ENCODE peak calls at places on chromosomes 3 and 15, in eight cellular contexts. One of them, this sample, is unnamed.

GRCh38 chr3:188646592-188646991 is 492.6 kb downstream of the LPP start:
- DNase-seq in fibroblast of lung: peak; percentile 11
- DNase-seq in endodermal cell: no peak
- DNase-seq in adrenal gland: no peak
- DNase-seq in astrocyte: no peak
- DNase-seq in HL-60: peak; percentile 55
- DNase-seq in body of pancreas: no peak
- DNase-seq in coronary artery: no peak
- DNase-seq in this sample: no peak

GRCh38 chr3:126308394-126309125 is 48.6 kb downstream of the KLF15 start:
- DNase-seq in fibroblast of lung: no peak
- DNase-seq in endodermal cell: peak; percentile 51
- DNase-seq in adrenal gland: no peak
- DNase-seq in astrocyte: no peak
- DNase-seq in HL-60: no peak
- DNase-seq in body of pancreas: no peak
- DNase-seq in coronary artery: no peak
- DNase-seq in this sample: no peak

GRCh38 chr3:184663756-184664155 is 48.1 kb downstream of the MAGEF1 start:
- DNase-seq in fibroblast of lung: peak; percentile 34
- DNase-seq in endodermal cell: peak; percentile 44
- DNase-seq in adrenal gland: no peak
- DNase-seq in astrocyte: peak; percentile 33
- DNase-seq in HL-60: no peak
- DNase-seq in body of pancreas: no peak
- DNase-seq in coronary artery: no peak
- DNase-seq in this sample: no peak

GRCh38 chr15:65618575-65619109 is 3.1 kb upstream of the SLC24A1 start:
- DNase-seq in fibroblast of lung: no peak
- DNase-seq in endodermal cell: no peak
- DNase-seq in adrenal gland: no peak
- DNase-seq in astrocyte: no peak
- DNase-seq in HL-60: no peak
- DNase-seq in body of pancreas: no peak
- DNase-seq in coronary artery: no peak
- DNase-seq in this sample: no peak

GRCh38 chr3:45180051-45180450 is 33.9 kb upstream of the CDCP1 start:
- DNase-seq in fibroblast of lung: peak; percentile 75
- DNase-seq in endodermal cell: no peak
- DNase-seq in adrenal gland: no peak
- DNase-seq in astrocyte: peak; percentile 62
- DNase-seq in HL-60: no peak
- DNase-seq in body of pancreas: no peak
- DNase-seq in coronary artery: no peak
- DNase-seq in this sample: no peak

GRCh38 chr3:129536374-129536667 is 6.7 kb upstream of the H1-8 start:
- DNase-seq in fibroblast of lung: no peak
- DNase-seq in endodermal cell: no peak
- DNase-seq in adrenal gland: no peak
- DNase-seq in astrocyte: no peak
- DNase-seq in HL-60: no peak
- DNase-seq in body of pancreas: no peak
- DNase-seq in coronary artery: no peak
- DNase-seq in this sample: no peak

GRCh38 chr3:14413381-14414071 is 11.1 kb downstream of the SLC6A6 start:
- DNase-seq in fibroblast of lung: peak; percentile 35
- DNase-seq in endodermal cell: peak; percentile 81
- DNase-seq in adrenal gland: no peak
- DNase-seq in astrocyte: no peak
- DNase-seq in HL-60: no peak
- DNase-seq in body of pancreas: no peak
- DNase-seq in coronary artery: no peak
- DNase-seq in this sample: no peak

GRCh38 chr3:89145995-89146394 is 38.6 kb downstream of the EPHA3 start:
- DNase-seq in fibroblast of lung: peak; percentile 95
- DNase-seq in endodermal cell: no peak
- DNase-seq in adrenal gland: no peak
- DNase-seq in astrocyte: peak; percentile 93
- DNase-seq in HL-60: no peak
- DNase-seq in body of pancreas: no peak
- DNase-seq in coronary artery: no peak
- DNase-seq in this sample: peak; percentile 6

GRCh38 chr3:10550705-10551104 is 45.3 kb upstream of the ATP2B2 start:
- DNase-seq in fibroblast of lung: peak; percentile 10
- DNase-seq in endodermal cell: peak; percentile 45
- DNase-seq in adrenal gland: no peak
- DNase-seq in astrocyte: no peak
- DNase-seq in HL-60: no peak
- DNase-seq in body of pancreas: no peak
- DNase-seq in coronary artery: peak; percentile 26
- DNase-seq in this sample: no peak

GRCh38 chr15:75695634-75696302 is 16.9 kb downstream of the CSPG4 start:
- DNase-seq in fibroblast of lung: no peak
- DNase-seq in endodermal cell: no peak
- DNase-seq in adrenal gland: peak; percentile 14
- DNase-seq in astrocyte: no peak
- DNase-seq in HL-60: no peak
- DNase-seq in body of pancreas: no peak
- DNase-seq in coronary artery: no peak
- DNase-seq in this sample: no peak

DNA sequence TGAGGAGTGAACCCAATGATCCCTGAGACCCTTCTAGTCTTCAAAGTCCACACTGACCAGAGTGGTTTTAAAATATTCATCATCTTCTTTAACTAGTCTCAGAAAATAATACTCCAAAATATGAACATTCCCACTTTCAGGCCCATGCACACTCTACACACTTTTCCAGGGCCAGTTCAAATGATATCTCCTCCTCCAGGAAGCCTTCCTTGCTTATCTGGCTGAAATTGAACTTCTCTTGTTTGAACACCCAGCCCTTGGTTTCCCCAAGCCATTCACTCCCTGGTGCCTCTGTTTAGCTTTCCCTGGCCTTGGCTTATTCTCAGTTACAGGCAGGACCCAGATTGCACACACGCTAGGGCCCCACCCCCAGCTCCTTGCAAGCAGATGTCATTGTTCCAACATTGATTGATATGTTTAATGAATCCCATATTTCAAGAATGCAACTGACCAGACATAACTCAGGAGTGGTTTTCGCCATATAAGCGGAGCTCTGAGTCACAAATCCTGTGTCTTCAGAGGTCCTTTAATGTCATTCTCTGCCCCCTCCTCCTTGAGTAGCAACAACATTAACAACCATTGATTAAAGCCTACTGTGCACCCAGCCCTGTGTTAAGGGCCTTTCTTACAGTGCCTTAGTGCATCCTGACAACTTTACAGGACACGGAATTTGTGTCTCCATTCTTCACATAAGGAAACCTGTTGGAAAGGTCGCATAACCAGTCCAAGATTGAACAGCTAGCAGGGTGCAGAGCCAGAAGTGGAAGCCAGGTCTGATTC is 2.1 kb downstream of the ITGA11 start:
- DNase-seq in fibroblast of lung: peak; percentile 60
- DNase-seq in endodermal cell: peak; percentile 13
- DNase-seq in adrenal gland: no peak
- DNase-seq in astrocyte: peak; percentile 52
- DNase-seq in HL-60: no peak
- DNase-seq in body of pancreas: no peak
- DNase-seq in coronary artery: peak; percentile 59
- DNase-seq in this sample: no peak
- H3K4me3 ChIP-seq in fibroblast of lung: no peak overlapping the region
- H3K4me3 ChIP-seq in endodermal cell: no peak overlapping the region
- H3K4me3 ChIP-seq in adrenal gland: no peak overlapping the region
- H3K4me3 ChIP-seq in astrocyte: peak overlapping the region; percentile 82
- H3K4me3 ChIP-seq in HL-60: no peak overlapping the region
- H3K4me3 ChIP-seq in body of pancreas: no peak overlapping the region
- H3K4me3 ChIP-seq in coronary artery: peak overlapping the region; percentile 71
- H3K4me3 ChIP-seq in this sample: peak overlapping the region; percentile 83

DNA sequence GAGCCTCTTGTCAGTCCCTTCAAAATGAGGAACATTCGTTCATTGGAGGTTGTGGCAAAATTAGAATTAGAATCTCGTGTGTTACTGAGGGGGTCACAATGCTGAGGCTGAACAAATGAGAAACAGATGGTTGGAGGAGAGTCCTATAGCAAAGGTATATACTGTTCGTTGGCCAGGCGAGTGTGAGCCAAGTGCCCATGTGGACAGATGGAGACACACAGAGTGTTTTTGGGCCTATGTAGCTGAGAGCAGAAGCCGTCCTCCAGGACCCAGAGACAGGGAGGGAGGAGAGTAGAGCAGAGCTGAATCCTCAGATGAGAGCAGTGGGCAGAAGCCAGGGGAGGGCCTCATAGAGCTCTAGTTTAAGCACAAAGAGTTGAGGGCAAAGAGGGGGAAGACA is 98.9 kb downstream of the NR1D2 start:
- DNase-seq in fibroblast of lung: no peak
- DNase-seq in endodermal cell: no peak
- DNase-seq in adrenal gland: no peak
- DNase-seq in astrocyte: no peak
- DNase-seq in HL-60: no peak
- DNase-seq in body of pancreas: no peak
- DNase-seq in coronary artery: no peak
- DNase-seq in this sample: no peak
- H3K27ac ChIP-seq in fibroblast of lung: no peak overlapping the region
- H3K27ac ChIP-seq in endodermal cell: no peak overlapping the region
- H3K27ac ChIP-seq in adrenal gland: no peak overlapping the region
- H3K27ac ChIP-seq in astrocyte: no peak overlapping the region
- H3K27ac ChIP-seq in HL-60: no peak overlapping the region
- H3K27ac ChIP-seq in body of pancreas: no peak overlapping the region
- H3K27ac ChIP-seq in coronary artery: peak overlapping the region; percentile 89
- H3K27ac ChIP-seq in this sample: peak overlapping the region; percentile 90

GRCh38 chr15:99911824-99912223 is 178.6 kb upstream of the LYSMD4 start:
- DNase-seq in fibroblast of lung: no peak
- DNase-seq in endodermal cell: no peak
- DNase-seq in adrenal gland: no peak
- DNase-seq in astrocyte: no peak
- DNase-seq in HL-60: no peak
- DNase-seq in body of pancreas: no peak
- DNase-seq in coronary artery: no peak
- DNase-seq in this sample: no peak

GRCh38 chr15:99906356-99906755 is 173.1 kb upstream of the LYSMD4 start:
- DNase-seq in fibroblast of lung: no peak
- DNase-seq in endodermal cell: no peak
- DNase-seq in adrenal gland: no peak
- DNase-seq in astrocyte: no peak
- DNase-seq in HL-60: no peak
- DNase-seq in body of pancreas: no peak
- DNase-seq in coronary artery: no peak
- DNase-seq in this sample: no peak

GRCh38 chr15:99907698-99908097 is 174.5 kb upstream of the LYSMD4 start:
- DNase-seq in fibroblast of lung: no peak
- DNase-seq in endodermal cell: no peak
- DNase-seq in adrenal gland: no peak
- DNase-seq in astrocyte: no peak
- DNase-seq in HL-60: no peak
- DNase-seq in body of pancreas: no peak
- DNase-seq in coronary artery: no peak
- DNase-seq in this sample: no peak

GRCh38 chr15:99906793-99907192 is 173.6 kb upstream of the LYSMD4 start:
- DNase-seq in fibroblast of lung: no peak
- DNase-seq in endodermal cell: no peak
- DNase-seq in adrenal gland: no peak
- DNase-seq in astrocyte: no peak
- DNase-seq in HL-60: no peak
- DNase-seq in body of pancreas: no peak
- DNase-seq in coronary artery: no peak
- DNase-seq in this sample: no peak

GRCh38 chr15:99909914-99910313 is 176.7 kb upstream of the LYSMD4 start:
- DNase-seq in fibroblast of lung: no peak
- DNase-seq in endodermal cell: peak; percentile 80
- DNase-seq in adrenal gland: no peak
- DNase-seq in astrocyte: no peak
- DNase-seq in HL-60: no peak
- DNase-seq in body of pancreas: no peak
- DNase-seq in coronary artery: no peak
- DNase-seq in this sample: no peak
- TF ChIP-seq CTCF in fibroblast of lung: no peak
- TF ChIP-seq CTCF in endodermal cell: peak; percentile 79
- TF ChIP-seq CTCF in adrenal gland: no peak
- TF ChIP-seq CTCF in astrocyte: peak; percentile 3
- TF ChIP-seq CTCF in HL-60: no peak
- TF ChIP-seq CTCF in body of pancreas: no peak
- TF ChIP-seq CTCF in coronary artery: no peak
- TF ChIP-seq CTCF in this sample: no peak

DNA sequence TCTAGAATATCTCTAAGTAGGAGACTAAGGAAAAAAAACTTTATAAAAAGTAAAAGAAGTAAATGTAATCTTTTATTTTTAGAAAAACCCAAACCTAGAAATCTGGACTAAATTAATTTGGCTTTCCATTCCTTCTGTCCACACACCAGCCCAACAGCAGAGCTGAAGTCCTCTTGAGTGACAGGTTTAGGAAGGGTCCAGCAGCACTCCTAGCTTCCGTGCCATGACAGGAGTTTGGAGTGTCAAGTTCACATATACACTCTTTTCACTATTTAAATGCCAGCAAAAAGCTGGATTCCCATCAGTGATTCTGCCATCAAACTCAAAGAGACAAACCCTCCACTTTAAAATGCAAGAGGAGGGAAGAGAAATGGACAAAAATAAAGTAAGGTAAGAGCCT is 13.1 kb downstream of the PROK2 start:
- DNase-seq in fibroblast of lung: no peak
- DNase-seq in endodermal cell: no peak
- DNase-seq in adrenal gland: no peak
- DNase-seq in astrocyte: no peak
- DNase-seq in HL-60: no peak
- DNase-seq in body of pancreas: no peak
- DNase-seq in coronary artery: no peak
- DNase-seq in this sample: no peak
- H3K4me3 ChIP-seq in fibroblast of lung: no peak overlapping the region
- H3K4me3 ChIP-seq in endodermal cell: no peak overlapping the region
- H3K4me3 ChIP-seq in adrenal gland: no peak overlapping the region
- H3K4me3 ChIP-seq in astrocyte: no peak overlapping the region
- H3K4me3 ChIP-seq in HL-60: no peak overlapping the region
- H3K4me3 ChIP-seq in body of pancreas: no peak overlapping the region
- H3K4me3 ChIP-seq in coronary artery: no peak overlapping the region
- H3K4me3 ChIP-seq in this sample: no peak overlapping the region

DNA sequence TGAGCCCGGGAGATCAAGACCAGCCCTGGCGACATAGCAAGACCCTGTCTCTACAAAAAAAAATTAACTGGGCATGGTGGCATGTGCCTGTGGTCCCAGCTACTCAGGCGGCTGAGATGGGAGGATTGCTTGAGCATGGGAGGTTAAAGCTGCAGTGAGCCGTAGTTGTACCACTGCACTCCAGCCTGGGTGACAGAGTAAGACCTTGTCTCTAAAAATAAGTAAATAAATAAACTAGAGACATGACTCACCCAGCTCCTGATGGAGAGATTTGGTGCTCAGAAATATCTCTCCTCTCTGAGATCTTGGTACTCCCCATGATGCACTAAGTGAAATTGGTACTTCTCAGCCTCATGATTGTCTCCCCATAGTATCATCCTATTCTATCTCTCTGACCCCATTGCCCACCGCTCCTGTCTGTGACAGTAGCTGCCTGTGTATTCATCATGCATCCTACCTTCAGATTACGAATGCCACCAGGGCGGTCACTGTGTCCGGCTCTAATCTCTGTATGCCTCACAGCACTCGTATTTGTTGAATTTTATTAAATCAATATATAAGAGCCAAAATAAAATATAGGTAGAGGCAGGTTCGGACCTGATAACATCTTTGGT is 50.9 kb downstream of the ABHD2 start:
- DNase-seq in fibroblast of lung: peak; percentile 36
- DNase-seq in endodermal cell: no peak
- DNase-seq in adrenal gland: no peak
- DNase-seq in astrocyte: peak; percentile 22
- DNase-seq in HL-60: no peak
- DNase-seq in body of pancreas: no peak
- DNase-seq in coronary artery: no peak
- DNase-seq in this sample: no peak
- H3K27ac ChIP-seq in fibroblast of lung: no peak overlapping the region
- H3K27ac ChIP-seq in endodermal cell: no peak overlapping the region
- H3K27ac ChIP-seq in adrenal gland: peak overlapping the region; percentile 57
- H3K27ac ChIP-seq in astrocyte: no peak overlapping the region
- H3K27ac ChIP-seq in HL-60: no peak overlapping the region
- H3K27ac ChIP-seq in body of pancreas: no peak overlapping the region
- H3K27ac ChIP-seq in coronary artery: peak overlapping the region; percentile 91
- H3K27ac ChIP-seq in this sample: peak overlapping the region; percentile 94